ENCODE peak calls at places on chromosome 14, in eight cellular contexts. One of them, this sample, is unnamed.

GRCh38 chr14:52602131-52602530 is 49.5 kb downstream of the GPR137C start:
- DNase-seq in fibroblast of the aortic adventitia: no peak
- DNase-seq in CD8-positive, alpha-beta T cell: no peak
- DNase-seq in GM06990: no peak
- DNase-seq in GM23338: no peak
- DNase-seq in A549: no peak
- DNase-seq in right lobe of liver: no peak
- DNase-seq in cardiac fibroblast: no peak
- DNase-seq in this sample: no peak

GRCh38 chr14:37889087-37889486 is 293.7 kb downstream of the TTC6 start:
- DNase-seq in fibroblast of the aortic adventitia: no peak
- DNase-seq in CD8-positive, alpha-beta T cell: no peak
- DNase-seq in GM06990: no peak
- DNase-seq in GM23338: no peak
- DNase-seq in A549: no peak
- DNase-seq in right lobe of liver: no peak
- DNase-seq in cardiac fibroblast: no peak
- DNase-seq in this sample: peak; percentile 14

GRCh38 chr14:84770030-84770429 is 759.9 kb upstream of the FLRT2 start:
- DNase-seq in fibroblast of the aortic adventitia: no peak
- DNase-seq in CD8-positive, alpha-beta T cell: no peak
- DNase-seq in GM06990: no peak
- DNase-seq in GM23338: no peak
- DNase-seq in A549: no peak
- DNase-seq in right lobe of liver: no peak
- DNase-seq in cardiac fibroblast: no peak
- DNase-seq in this sample: no peak

GRCh38 chr14:52073251-52073650 is 4.4 kb upstream of the NID2 start:
- DNase-seq in fibroblast of the aortic adventitia: no peak
- DNase-seq in CD8-positive, alpha-beta T cell: no peak
- DNase-seq in GM06990: no peak
- DNase-seq in GM23338: no peak
- DNase-seq in A549: no peak
- DNase-seq in right lobe of liver: no peak
- DNase-seq in cardiac fibroblast: peak; percentile 61
- DNase-seq in this sample: no peak

GRCh38 chr14:74347795-74348100 is 523 bp upstream of the VRTN start:
- DNase-seq in fibroblast of the aortic adventitia: no peak
- DNase-seq in CD8-positive, alpha-beta T cell: no peak
- DNase-seq in GM06990: no peak
- DNase-seq in GM23338: no peak
- DNase-seq in A549: no peak
- DNase-seq in right lobe of liver: no peak
- DNase-seq in cardiac fibroblast: no peak
- DNase-seq in this sample: no peak

GRCh38 chr14:92565718-92566115 is 52.1 kb downstream of the RIN3 start:
- DNase-seq in fibroblast of the aortic adventitia: no peak
- DNase-seq in CD8-positive, alpha-beta T cell: no peak
- DNase-seq in GM06990: no peak
- DNase-seq in GM23338: no peak
- DNase-seq in A549: no peak
- DNase-seq in right lobe of liver: no peak
- DNase-seq in cardiac fibroblast: no peak
- DNase-seq in this sample: no peak

GRCh38 chr14:24331731-24332093 is 3.2 kb downstream of the ADCY4 start:
- DNase-seq in fibroblast of the aortic adventitia: no peak
- DNase-seq in CD8-positive, alpha-beta T cell: no peak
- DNase-seq in GM06990: no peak
- DNase-seq in GM23338: no peak
- DNase-seq in A549: no peak
- DNase-seq in right lobe of liver: no peak
- DNase-seq in cardiac fibroblast: no peak
- DNase-seq in this sample: no peak

GRCh38 chr14:34629344-34629656 is 648 bp downstream of the SNX6 start:
- DNase-seq in fibroblast of the aortic adventitia: no peak
- DNase-seq in CD8-positive, alpha-beta T cell: no peak
- DNase-seq in GM06990: no peak
- DNase-seq in GM23338: no peak
- DNase-seq in A549: no peak
- DNase-seq in right lobe of liver: no peak
- DNase-seq in cardiac fibroblast: no peak
- DNase-seq in this sample: no peak

GRCh38 chr14:74934476-74935339 is 11.6 kb upstream of the RPS6KL1 start:
- DNase-seq in fibroblast of the aortic adventitia: no peak
- DNase-seq in CD8-positive, alpha-beta T cell: no peak
- DNase-seq in GM06990: no peak
- DNase-seq in GM23338: peak; percentile 30
- DNase-seq in A549: no peak
- DNase-seq in right lobe of liver: peak; percentile 56
- DNase-seq in cardiac fibroblast: peak; percentile 34
- DNase-seq in this sample: no peak

GRCh38 chr14:22095845-22096510 is 422.4 kb upstream of the OR4E1 start:
- DNase-seq in fibroblast of the aortic adventitia: no peak
- DNase-seq in CD8-positive, alpha-beta T cell: no peak
- DNase-seq in GM06990: no peak
- DNase-seq in GM23338: no peak
- DNase-seq in A549: no peak
- DNase-seq in right lobe of liver: no peak
- DNase-seq in cardiac fibroblast: no peak
- DNase-seq in this sample: no peak

GRCh38 chr14:35285168-35285990 is 6.8 kb upstream of the PSMA6 start:
- DNase-seq in fibroblast of the aortic adventitia: no peak
- DNase-seq in CD8-positive, alpha-beta T cell: no peak
- DNase-seq in GM06990: peak; percentile 84
- DNase-seq in GM23338: no peak
- DNase-seq in A549: no peak
- DNase-seq in right lobe of liver: no peak
- DNase-seq in cardiac fibroblast: no peak
- DNase-seq in this sample: no peak

GRCh38 chr14:90555126-90556049 is 158.6 kb downstream of the CALM1 start:
- DNase-seq in fibroblast of the aortic adventitia: no peak
- DNase-seq in CD8-positive, alpha-beta T cell: no peak
- DNase-seq in GM06990: no peak
- DNase-seq in GM23338: no peak
- DNase-seq in A549: no peak
- DNase-seq in right lobe of liver: no peak
- DNase-seq in cardiac fibroblast: no peak
- DNase-seq in this sample: no peak

GRCh38 chr14:104979758-104980591 is 1.8 kb upstream of the AHNAK2 start:
- DNase-seq in fibroblast of the aortic adventitia: peak; percentile 22
- DNase-seq in CD8-positive, alpha-beta T cell: no peak
- DNase-seq in GM06990: no peak
- DNase-seq in GM23338: no peak
- DNase-seq in A549: no peak
- DNase-seq in right lobe of liver: peak; percentile 91
- DNase-seq in cardiac fibroblast: peak; percentile 60
- DNase-seq in this sample: peak; percentile 58

GRCh38 chr14:55645845-55646832 is 66.1 kb downstream of the KTN1 start:
- DNase-seq in fibroblast of the aortic adventitia: no peak
- DNase-seq in CD8-positive, alpha-beta T cell: no peak
- DNase-seq in GM06990: no peak
- DNase-seq in GM23338: no peak
- DNase-seq in A549: no peak
- DNase-seq in right lobe of liver: no peak
- DNase-seq in cardiac fibroblast: no peak
- DNase-seq in this sample: no peak

GRCh38 chr14:30558675-30559555 is at the start of gene G2E3:
- DNase-seq in fibroblast of the aortic adventitia: peak; percentile 80
- DNase-seq in CD8-positive, alpha-beta T cell: peak; percentile 90
- DNase-seq in GM06990: peak; percentile 94
- DNase-seq in GM23338: peak; percentile 94
- DNase-seq in A549: peak; percentile 78
- DNase-seq in right lobe of liver: peak; percentile 91
- DNase-seq in cardiac fibroblast: peak; percentile 86
- DNase-seq in this sample: peak; percentile 86

GRCh38 chr14:30559638-30560071 is 697 bp downstream of the G2E3 start:
- DNase-seq in fibroblast of the aortic adventitia: peak; percentile 41
- DNase-seq in CD8-positive, alpha-beta T cell: no peak
- DNase-seq in GM06990: peak; percentile 13
- DNase-seq in GM23338: peak; percentile 34
- DNase-seq in A549: no peak
- DNase-seq in right lobe of liver: no peak
- DNase-seq in cardiac fibroblast: peak; percentile 40
- DNase-seq in this sample: peak; percentile 71

GRCh38 chr14:30553311-30553989 is 5.5 kb upstream of the G2E3 start:
- DNase-seq in fibroblast of the aortic adventitia: peak; percentile 49
- DNase-seq in CD8-positive, alpha-beta T cell: no peak
- DNase-seq in GM06990: no peak
- DNase-seq in GM23338: no peak
- DNase-seq in A549: no peak
- DNase-seq in right lobe of liver: no peak
- DNase-seq in cardiac fibroblast: no peak
- DNase-seq in this sample: peak; percentile 76

GRCh38 chr14:30560581-30560980 is 1.6 kb downstream of the G2E3 start:
- DNase-seq in fibroblast of the aortic adventitia: no peak
- DNase-seq in CD8-positive, alpha-beta T cell: no peak
- DNase-seq in GM06990: no peak
- DNase-seq in GM23338: no peak
- DNase-seq in A549: no peak
- DNase-seq in right lobe of liver: no peak
- DNase-seq in cardiac fibroblast: no peak
- DNase-seq in this sample: no peak

DNA sequence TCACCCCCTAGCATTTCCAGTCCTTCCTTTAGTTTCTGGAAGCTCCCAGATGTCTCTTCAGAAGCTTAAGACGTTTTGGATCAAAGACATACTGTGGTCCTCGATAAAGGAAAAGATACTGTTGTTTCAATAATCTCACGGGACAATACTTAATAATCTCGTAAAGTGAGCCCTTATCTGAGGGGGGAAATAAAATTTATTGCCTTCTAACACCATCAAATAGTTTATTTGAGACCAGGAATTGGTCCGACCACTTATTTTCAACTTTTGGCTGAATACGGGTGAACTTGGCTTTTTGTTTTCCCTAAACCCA is 640 bp upstream of the G2E3 start:
- DNase-seq in fibroblast of the aortic adventitia: no peak
- DNase-seq in CD8-positive, alpha-beta T cell: no peak
- DNase-seq in GM06990: no peak
- DNase-seq in GM23338: no peak
- DNase-seq in A549: no peak
- DNase-seq in right lobe of liver: no peak
- DNase-seq in cardiac fibroblast: no peak
- DNase-seq in this sample: peak; percentile 25
- H3K4me3 ChIP-seq in fibroblast of the aortic adventitia: peak overlapping the region; percentile 97
- H3K4me3 ChIP-seq in CD8-positive, alpha-beta T cell: peak overlapping the region; percentile 91
- H3K4me3 ChIP-seq in GM06990: peak overlapping the region; percentile 94
- H3K4me3 ChIP-seq in GM23338: peak overlapping the region; percentile 88
- H3K4me3 ChIP-seq in A549: peak overlapping the region; percentile 75
- H3K4me3 ChIP-seq in right lobe of liver: peak overlapping the region; percentile 85
- H3K4me3 ChIP-seq in cardiac fibroblast: peak overlapping the region; percentile 83
- H3K4me3 ChIP-seq in this sample: peak overlapping the region; percentile 98

GRCh38 chr14:65198346-65198745 is 96.0 kb upstream of the MAX start:
- DNase-seq in fibroblast of the aortic adventitia: no peak
- DNase-seq in CD8-positive, alpha-beta T cell: no peak
- DNase-seq in GM06990: no peak
- DNase-seq in GM23338: no peak
- DNase-seq in A549: no peak
- DNase-seq in right lobe of liver: no peak
- DNase-seq in cardiac fibroblast: no peak
- DNase-seq in this sample: no peak
- TF ChIP-seq CTCF in fibroblast of the aortic adventitia: no peak
- TF ChIP-seq CTCF in CD8-positive, alpha-beta T cell: no peak
- TF ChIP-seq CTCF in GM06990: no peak
- TF ChIP-seq CTCF in GM23338: no peak
- TF ChIP-seq CTCF in A549: no peak
- TF ChIP-seq CTCF in right lobe of liver: no peak
- TF ChIP-seq CTCF in cardiac fibroblast: no peak
- TF ChIP-seq CTCF in this sample: no peak

GRCh38 chr14:77123381-77124344 is 17.9 kb downstream of the ZDHHC22 start:
- DNase-seq in fibroblast of the aortic adventitia: no peak
- DNase-seq in CD8-positive, alpha-beta T cell: no peak
- DNase-seq in GM06990: no peak
- DNase-seq in GM23338: no peak
- DNase-seq in A549: no peak
- DNase-seq in right lobe of liver: peak; percentile 84
- DNase-seq in cardiac fibroblast: no peak
- DNase-seq in this sample: no peak

GRCh38 chr14:77126074-77126325 is 15.6 kb downstream of the ZDHHC22 start:
- DNase-seq in fibroblast of the aortic adventitia: no peak
- DNase-seq in CD8-positive, alpha-beta T cell: no peak
- DNase-seq in GM06990: no peak
- DNase-seq in GM23338: no peak
- DNase-seq in A549: no peak
- DNase-seq in right lobe of liver: no peak
- DNase-seq in cardiac fibroblast: no peak
- DNase-seq in this sample: no peak

GRCh38 chr14:77124345-77125274 is 17.0 kb downstream of the ZDHHC22 start:
- DNase-seq in fibroblast of the aortic adventitia: peak; percentile 28
- DNase-seq in CD8-positive, alpha-beta T cell: peak; percentile 83
- DNase-seq in GM06990: peak; percentile 74
- DNase-seq in GM23338: peak; percentile 62
- DNase-seq in A549: no peak
- DNase-seq in right lobe of liver: peak; percentile 67
- DNase-seq in cardiac fibroblast: peak; percentile 42
- DNase-seq in this sample: peak; percentile 30

GRCh38 chr14:77126461-77126990 is 15.1 kb downstream of the ZDHHC22 start:
- DNase-seq in fibroblast of the aortic adventitia: no peak
- DNase-seq in CD8-positive, alpha-beta T cell: no peak
- DNase-seq in GM06990: no peak
- DNase-seq in GM23338: no peak
- DNase-seq in A549: no peak
- DNase-seq in right lobe of liver: no peak
- DNase-seq in cardiac fibroblast: no peak
- DNase-seq in this sample: no peak

DNA sequence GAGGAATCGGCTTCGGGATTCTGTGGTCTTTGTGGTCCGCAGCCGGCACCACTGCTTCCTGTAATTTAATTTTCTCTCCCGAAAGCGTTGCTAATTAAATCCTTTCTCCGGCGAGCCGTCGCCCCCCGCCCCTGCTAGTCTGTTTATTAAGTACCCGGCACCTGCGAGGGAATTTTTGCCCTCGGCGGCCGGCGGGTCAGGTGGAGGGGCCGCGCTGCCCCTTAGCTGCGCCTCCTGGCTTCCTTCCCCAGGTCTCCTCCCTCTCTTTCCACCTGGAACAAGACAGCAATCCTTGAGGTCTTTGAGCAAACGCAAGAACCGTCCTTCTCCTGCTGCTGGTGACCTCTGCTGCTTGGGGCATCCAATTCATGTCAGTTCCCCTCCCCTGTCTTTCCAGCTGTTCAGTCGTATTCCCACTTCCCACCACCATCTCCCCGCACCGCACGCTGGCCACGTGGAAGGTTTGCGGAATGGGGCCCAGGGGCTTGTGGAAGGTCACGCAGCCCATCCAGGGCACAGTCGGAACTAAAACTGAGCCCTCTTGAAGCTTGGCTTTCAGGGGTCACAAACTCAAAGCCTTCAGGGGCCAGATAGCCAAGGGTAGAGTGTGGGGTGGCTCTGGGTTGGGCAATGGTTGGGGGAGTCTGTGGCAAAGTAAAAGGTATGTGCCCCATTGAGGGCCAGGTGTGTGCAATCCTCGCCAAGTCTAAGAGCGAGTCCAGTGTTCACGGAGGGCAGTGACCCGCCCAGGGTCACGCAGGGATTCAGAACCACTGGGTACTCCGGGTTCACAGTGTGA is 16.1 kb downstream of the ZDHHC22 start:
- DNase-seq in fibroblast of the aortic adventitia: no peak
- DNase-seq in CD8-positive, alpha-beta T cell: no peak
- DNase-seq in GM06990: no peak
- DNase-seq in GM23338: peak; percentile 56
- DNase-seq in A549: no peak
- DNase-seq in right lobe of liver: no peak
- DNase-seq in cardiac fibroblast: no peak
- DNase-seq in this sample: no peak
- H3K4me3 ChIP-seq in fibroblast of the aortic adventitia: peak overlapping the region; percentile 17
- H3K4me3 ChIP-seq in CD8-positive, alpha-beta T cell: peak overlapping the region; percentile 63
- H3K4me3 ChIP-seq in GM06990: peak overlapping the region; percentile 34
- H3K4me3 ChIP-seq in GM23338: peak overlapping the region; percentile 81
- H3K4me3 ChIP-seq in A549: peak overlapping the region; percentile 47
- H3K4me3 ChIP-seq in right lobe of liver: peak overlapping the region; percentile 51
- H3K4me3 ChIP-seq in cardiac fibroblast: peak overlapping the region; percentile 8
- H3K4me3 ChIP-seq in this sample: no peak overlapping the region

GRCh38 chr14:77181603-77182437 is at the start of gene TMEM63C:
- DNase-seq in fibroblast of the aortic adventitia: no peak
- DNase-seq in CD8-positive, alpha-beta T cell: peak; percentile 62
- DNase-seq in GM06990: peak; percentile 70
- DNase-seq in GM23338: peak; percentile 99
- DNase-seq in A549: peak; percentile 78
- DNase-seq in right lobe of liver: no peak
- DNase-seq in cardiac fibroblast: peak; percentile 5
- DNase-seq in this sample: no peak
- TF ChIP-seq CTCF in fibroblast of the aortic adventitia: no peak
- TF ChIP-seq CTCF in CD8-positive, alpha-beta T cell: no peak
- TF ChIP-seq CTCF in GM06990: peak; percentile 15
- TF ChIP-seq CTCF in GM23338: no peak
- TF ChIP-seq CTCF in A549: no peak
- TF ChIP-seq CTCF in right lobe of liver: no peak
- TF ChIP-seq CTCF in cardiac fibroblast: no peak
- TF ChIP-seq CTCF in this sample: no peak

This sample was measured in astrocyte of the spinal cord.